ENCODE peak calls at places on chromosomes 16 and 17, in six cellular contexts. L, S, E, M, R and P are unnamed samples.

GRCh38 chr16:69904495-69905170 is 46.5 kb upstream of the CLEC18A start:
- DNase-seq in L (no peak), S (no peak), E (peak), M (no peak), R (no peak), P (no peak)

GRCh38 chr16:54862529-54862928 is 68.1 kb upstream of the IRX5 start:
- DNase-seq in L (no peak), S (no peak), E (no peak), M (no peak), R (no peak), P (peak)

GRCh38 chr16:66438536-66438935 is 11.4 kb downstream of the BEAN1 start:
- DNase-seq in L (no peak), S (no peak), E (no peak), M (no peak), R (no peak), P (no peak)

GRCh38 chr16:67928561-67929364 is 2.9 kb downstream of the CTRL start:
- DNase-seq in L (peak), S (peak), E (peak), M (peak), R (peak), P (peak)

GRCh38 chr17:17269926-17270773 is 10.9 kb downstream of the COPS3 start:
- DNase-seq in L (no peak), S (no peak), E (peak), M (no peak), R (no peak), P (peak)

GRCh38 chr17:74601944-74602572 is 10.0 kb upstream of the CD300LD start:
- DNase-seq in L (peak), S (peak), E (peak), M (peak), R (no peak), P (peak)

GRCh38 chr17:8940866-8941471 is 24.5 kb downstream of the PIK3R5 start:
- DNase-seq in L (no peak), S (no peak), E (no peak), M (no peak), R (no peak), P (no peak)

GRCh38 chr17:4177732-4178131 is 34.7 kb downstream of the CYB5D2 start:
- DNase-seq in L (no peak), S (no peak), E (no peak), M (no peak), R (no peak), P (no peak)

GRCh38 chr17:45090711-45091110 is 29.6 kb downstream of the NMT1 start:
- DNase-seq in L (no peak), S (no peak), E (no peak), M (no peak), R (no peak), P (no peak)

GRCh38 chr17:74493381-74493833 is 27.0 kb downstream of the CD300A start:
- DNase-seq in L (peak), S (peak), E (peak), M (peak), R (peak), P (peak)

GRCh38 chr17:27481327-27481726 is 25.1 kb downstream of the KSR1 start:
- DNase-seq in L (peak), S (no peak), E (no peak), M (no peak), R (no peak), P (no peak)

GRCh38 chr16:4698321-4699029 is 5.1 kb downstream of the NUDT16L1 start:
- DNase-seq in L (no peak), S (no peak), E (no peak), M (no peak), R (no peak), P (no peak)

GRCh38 chr17:50359005-50359699 is 13.2 kb downstream of the XYLT2 start:
- DNase-seq in L (no peak), S (no peak), E (no peak), M (peak), R (no peak), P (no peak)

GRCh38 chr16:70511833-70512232 is 11.5 kb downstream of the COG4 start:
- DNase-seq in L (no peak), S (no peak), E (no peak), M (no peak), R (no peak), P (no peak)

GRCh38 chr16:76668207-76668725 is 391.1 kb downstream of the CNTNAP4 start:
- DNase-seq in L (no peak), S (peak), E (peak), M (no peak), R (no peak), P (no peak)

GRCh38 chr17:30838187-30838807 is 6.5 kb downstream of the ATAD5 start:
- DNase-seq in L (no peak), S (no peak), E (no peak), M (no peak), R (no peak), P (no peak)

GRCh38 chr16:27321013-27321960 is 7.5 kb downstream of the IL4R start:
- DNase-seq in L (no peak), S (peak), E (no peak), M (no peak), R (no peak), P (peak)

GRCh38 chr17:66351053-66351452 is 48.6 kb downstream of the PRKCA start:
- DNase-seq in L (no peak), S (peak), E (no peak), M (peak), R (peak), P (no peak)

GRCh38 chr16:85767569-85767968 is 16.7 kb upstream of the C16orf74 start:
- DNase-seq in L (no peak), S (peak), E (no peak), M (no peak), R (no peak), P (peak)

GRCh38 chr16:81003610-81004460 is 2.9 kb downstream of the CMC2 start:
- DNase-seq in L (no peak), S (no peak), E (no peak), M (no peak), R (no peak), P (peak)

GRCh38 chr17:70021726-70022125 is 53.3 kb upstream of the KCNJ16 start:
- DNase-seq in L (no peak), S (peak), E (peak), M (no peak), R (no peak), P (no peak)

GRCh38 chr17:73820686-73821448 is 176.6 kb upstream of the SDK2 start:
- DNase-seq in L (no peak), S (no peak), E (peak), M (peak), R (no peak), P (no peak)

GRCh38 chr17:73474370-73474988 is 162.7 kb upstream of the CDC42EP4 start:
- DNase-seq in L (no peak), S (peak), E (no peak), M (peak), R (peak), P (peak)

GRCh38 chr17:72614871-72615626 is 477.4 kb downstream of the SLC39A11 start:
- DNase-seq in L (no peak), S (peak), E (peak), M (peak), R (no peak), P (no peak)

GRCh38 chr16:84361546-84361945 is 6.8 kb upstream of the ATP2C2 start:
- DNase-seq in L (no peak), S (peak), E (no peak), M (no peak), R (no peak), P (no peak)

GRCh38 chr16:24748242-24748641 is 18.8 kb downstream of the TNRC6A start:
- DNase-seq in L (no peak), S (peak), E (no peak), M (peak), R (no peak), P (peak)

GRCh38 chr16:70550082-70550481 is 26.5 kb downstream of the SF3B3 start:
- DNase-seq in L (no peak), S (no peak), E (no peak), M (no peak), R (no peak), P (no peak)

GRCh38 chr17:42677921-42678781 is 1.4 kb upstream of the PLEKHH3 start:
- DNase-seq in L (peak), S (peak), E (peak), M (peak), R (peak), P (peak)